ENCODE peak calls at places on chromosomes 6 and 20, in six cellular contexts. F is hypothalamus; A is OCI-LY7; D is lower lobe of right lung; H is CD4-positive, CD25-positive, alpha-beta regulatory T cell; U is caudate nucleus. P is an unnamed sample.

GRCh38 chr6:37501632-37502466 is 2.2 kb upstream of the CCDC167 start:
- DNase-seq in F (no peak), A (peak; percentile 26), D (no peak), H (peak; percentile 82), U (no peak), P (peak; percentile 52)

GRCh38 chr6:3297909-3298308 is 39.2 kb downstream of the PSMG4 start:
- DNase-seq in F (no peak), A (no peak), D (no peak), H (no peak), U (no peak), P (no peak)

GRCh38 chr6:126033696-126034095 is 47.4 kb downstream of the TRMT11 start:
- DNase-seq in F (peak; percentile 19), A (peak; percentile 18), D (no peak), H (peak; percentile 63), U (no peak), P (peak; percentile 5)

GRCh38 chr6:154814063-154814462 is 80.8 kb downstream of the SCAF8 start:
- DNase-seq in F (no peak), A (peak; percentile 81), D (no peak), H (no peak), U (no peak), P (no peak)

GRCh38 chr6:117547688-117548621 is 54.4 kb downstream of the GOPC start:
- DNase-seq in F (peak; percentile 66), A (no peak), D (peak; percentile 54), H (peak; percentile 64), U (no peak), P (peak; percentile 66)

GRCh38 chr6:152334555-152334954 is 302.6 kb downstream of the SYNE1 start:
- DNase-seq in F (no peak), A (no peak), D (no peak), H (no peak), U (no peak), P (no peak)

GRCh38 chr20:40414843-40415615 is 274.0 kb downstream of the MAFB start:
- DNase-seq in F (no peak), A (no peak), D (no peak), H (no peak), U (no peak), P (no peak)

GRCh38 chr6:136651982-136652381 is 101.8 kb upstream of the MAP7 start:
- DNase-seq in F (no peak), A (no peak), D (no peak), H (no peak), U (no peak), P (no peak)

GRCh38 chr20:13147071-13147961 is 73.8 kb upstream of the ISM1 start:
- DNase-seq in F (no peak), A (no peak), D (no peak), H (no peak), U (no peak), P (no peak)

GRCh38 chr6:44646355-44646754 is 258.8 kb downstream of the CDC5L start:
- DNase-seq in F (no peak), A (no peak), D (no peak), H (no peak), U (no peak), P (no peak)

GRCh38 chr20:44233436-44234016 is 13.6 kb upstream of the GDAP1L1 start:
- DNase-seq in F (no peak), A (no peak), D (no peak), H (no peak), U (no peak), P (no peak)

GRCh38 chr6:70667256-70667710 is 400 bp upstream of the SMAP1 start:
- DNase-seq in F (peak; percentile 89), A (no peak), D (no peak), H (no peak), U (no peak), P (no peak)

GRCh38 chr6:166460473-166461437 is 78.0 kb upstream of the MPC1 start:
- DNase-seq in F (no peak), A (peak; percentile 34), D (no peak), H (no peak), U (no peak), P (no peak)

GRCh38 chr6:70860044-70860443 is 96.8 kb downstream of the B3GAT2 start:
- DNase-seq in F (no peak), A (no peak), D (no peak), H (no peak), U (no peak), P (no peak)

GRCh38 chr20:2626853-2627541 is 25.4 kb upstream of the NOP56 start:
- DNase-seq in F (no peak), A (no peak), D (peak; percentile 53), H (no peak), U (no peak), P (no peak)

GRCh38 chr6:109082178-109082577 is 12.5 kb downstream of the SESN1 start:
- DNase-seq in F (no peak), A (peak; percentile 64), D (no peak), H (no peak), U (no peak), P (no peak)

GRCh38 chr6:64777941-64778785 is 928.9 kb downstream of the EYS start:
- DNase-seq in F (no peak), A (no peak), D (no peak), H (no peak), U (no peak), P (no peak)

GRCh38 chr6:90413867-90414266 is 117.2 kb upstream of the BACH2 start:
- DNase-seq in F (peak; percentile 28), A (peak; percentile 87), D (no peak), H (peak; percentile 93), U (no peak), P (peak; percentile 95)

GRCh38 chr6:78910611-78911134 is 43.3 kb downstream of the IRAK1BP1 start:
- DNase-seq in F (no peak), A (no peak), D (peak; percentile 50), H (peak; percentile 34), U (no peak), P (peak; percentile 47)

GRCh38 chr6:161830866-161831600 is 557.2 kb upstream of the AGPAT4 start:
- DNase-seq in F (no peak), A (no peak), D (no peak), H (no peak), U (no peak), P (no peak)

GRCh38 chr20:61727761-61728160 is 337.9 kb downstream of the TAF4 start:
- DNase-seq in F (no peak), A (no peak), D (peak; percentile 9), H (no peak), U (no peak), P (no peak)

GRCh38 chr6:33299237-33299944 is 649 bp upstream of the RGL2 start:
- DNase-seq in F (peak; percentile 94), A (peak; percentile 96), D (peak; percentile 93), H (peak; percentile 96), U (peak; percentile 75), P (peak; percentile 96)

GRCh38 chr20:45097485-45098095 is 3.3 kb downstream of the KCNS1 start:
- DNase-seq in F (no peak), A (no peak), D (peak; percentile 72), H (peak; percentile 71), U (no peak), P (peak; percentile 74)

GRCh38 chr6:90645634-90646033 is 58.8 kb upstream of the MAP3K7 start:
- DNase-seq in F (no peak), A (no peak), D (no peak), H (no peak), U (no peak), P (no peak)

GRCh38 chr20:17785007-17785406 is 85.2 kb downstream of the BANF2 start:
- DNase-seq in F (no peak), A (no peak), D (no peak), H (no peak), U (no peak), P (no peak)

GRCh38 chr6:16126881-16127280 is 2.0 kb upstream of the MYLIP start:
- DNase-seq in F (no peak), A (no peak), D (no peak), H (no peak), U (no peak), P (no peak)